ENCODE peak calls at places on chromosomes 11 and 22, in eight cellular contexts. G is SK-N-SH, A is GM12878, B is stomach, E is prostate gland, D is GM23338, U is breast epithelium, M is HCT116. W is an unnamed sample. For H3K27me3, the result is how much of the 10 kb centered on the place peaks cover.

GRCh38 chr11:69682221-69682620 is 7.1 kb upstream of the LTO1 start:
- DNase-seq in G (no peak), A (no peak), B (no peak), E (no peak), D (no peak), U (no peak), M (no peak), W (no peak)

GRCh38 chr11:86687083-86687799 is 14.8 kb upstream of the ME3 start:
- DNase-seq in G (no peak), A (no peak), B (no peak), E (no peak), D (no peak), U (no peak), M (no peak), W (no peak)

GRCh38 chr11:107576497-107577086 is 11.1 kb upstream of the ALKBH8 start:
- DNase-seq in G (peak), A (no peak), B (peak), E (no peak), D (peak), U (no peak), M (no peak), W (no peak)

GRCh38 chr11:70489276-70489675 is 90.9 kb downstream of the CTTN start:
- DNase-seq in G (no peak), A (no peak), B (no peak), E (no peak), D (no peak), U (no peak), M (no peak), W (no peak)

GRCh38 chr11:80365315-80365714 is 924.5 kb upstream of the TENM4 start:
- DNase-seq in G (no peak), A (no peak), B (no peak), E (no peak), D (no peak), U (no peak), M (no peak), W (no peak)

GRCh38 chr22:43917523-43917922 is 6.1 kb upstream of the PNPLA3 start:
- DNase-seq in G (no peak), A (no peak), B (no peak), E (no peak), D (no peak), U (no peak), M (no peak), W (no peak)

GRCh38 chr11:34926101-34926830 is 9.8 kb downstream of the PDHX start:
- DNase-seq in G (peak), A (no peak), B (no peak), E (no peak), D (peak), U (no peak), M (peak), W (no peak)

GRCh38 chr11:111540921-111541208 is 345 bp downstream of the LAYN start:
- DNase-seq in G (no peak), A (no peak), B (no peak), E (no peak), D (no peak), U (no peak), M (no peak), W (no peak)

GRCh38 chr22:31915499-31916065 is 28.8 kb upstream of the YWHAH start:
- DNase-seq in G (no peak), A (no peak), B (no peak), E (no peak), D (no peak), U (no peak), M (no peak), W (no peak)

GRCh38 chr22:47610281-47610680 is 847.8 kb downstream of the TBC1D22A start:
- DNase-seq in G (no peak), A (no peak), B (no peak), E (no peak), D (no peak), U (no peak), M (no peak), W (no peak)

GRCh38 chr11:3126207-3126865 is 38.8 kb downstream of the OSBPL5 start:
- DNase-seq in G (no peak), A (no peak), B (no peak), E (peak), D (no peak), U (peak), M (peak), W (no peak)

GRCh38 chr11:2919837-2920236 is 9.4 kb downstream of the PHLDA2 start:
- DNase-seq in G (no peak), A (no peak), B (no peak), E (no peak), D (no peak), U (no peak), M (no peak), W (no peak)

GRCh38 chr22:39574779-39575551 is 4.4 kb downstream of the CACNA1I start:
- DNase-seq in G (no peak), A (no peak), B (no peak), E (no peak), D (no peak), U (no peak), M (peak), W (no peak)

GRCh38 chr11:2898366-2899079 is 12.9 kb upstream of the CDKN1C start:
- DNase-seq in G (no peak), A (no peak), B (peak), E (no peak), D (no peak), U (no peak), M (no peak), W (no peak)

GRCh38 chr11:74695705-74696280 is 35.4 kb downstream of the CHRDL2 start:
- DNase-seq in G (no peak), A (no peak), B (no peak), E (no peak), D (peak), U (peak), M (no peak), W (no peak)

GRCh38 chr22:32444068-32444467 is 20.2 kb downstream of the BPIFC start:
- DNase-seq in G (peak), A (no peak), B (no peak), E (peak), D (peak), U (no peak), M (peak), W (no peak)

GRCh38 chr22:26416670-26417270 is 12.3 kb upstream of the ASPHD2 start:
- DNase-seq in G (no peak), A (no peak), B (no peak), E (peak), D (peak), U (peak), M (no peak), W (no peak)

GRCh38 chr11:118142809-118143208 is 9.8 kb downstream of the SCN4B start:
- DNase-seq in G (no peak), A (no peak), B (no peak), E (no peak), D (no peak), U (no peak), M (no peak), W (no peak)

GRCh38 chr11:121145826-121146225 is 44.8 kb downstream of the TECTA start:
- DNase-seq in G (no peak), A (no peak), B (no peak), E (no peak), D (no peak), U (no peak), M (no peak), W (peak)

GRCh38 chr11:10302744-10303557 is 1.9 kb upstream of the ADM start:
- DNase-seq in G (peak), A (no peak), B (peak), E (peak), D (peak), U (peak), M (no peak), W (no peak)

GRCh38 chr11:35781342-35782171 is 119.0 kb downstream of the TRIM44 start:
- DNase-seq in G (no peak), A (no peak), B (no peak), E (no peak), D (no peak), U (no peak), M (no peak), W (no peak)

GRCh38 chr22:23705358-23705757 is 14.5 kb downstream of the RGL4 start:
- DNase-seq in G (no peak), A (no peak), B (no peak), E (no peak), D (no peak), U (no peak), M (no peak), W (no peak)

GRCh38 chr11:78725200-78725599 is 150.5 kb upstream of the NARS2 start:
- DNase-seq in G (peak), A (no peak), B (no peak), E (no peak), D (no peak), U (no peak), M (no peak), W (no peak)

GRCh38 chr11:92867913-92868619 is 101.4 kb upstream of the MTNR1B start:
- DNase-seq in G (no peak), A (no peak), B (no peak), E (peak), D (no peak), U (no peak), M (no peak), W (no peak)

GRCh38 chr11:102448869-102449224 is 3.7 kb downstream of the TMEM123 start:
- DNase-seq in G (no peak), A (no peak), B (no peak), E (no peak), D (no peak), U (no peak), M (no peak), W (no peak)

GRCh38 chr11:93905384-93905783 is 55.0 kb upstream of the VSTM5 start:
- DNase-seq in G (no peak), A (no peak), B (no peak), E (no peak), D (no peak), U (no peak), M (no peak), W (no peak)

GRCh38 chr11:28903716-28904115 is 795.5 kb downstream of the METTL15 start:
- DNase-seq in G (no peak), A (no peak), B (no peak), E (no peak), D (no peak), U (no peak), M (no peak), W (no peak)

GRCh38 chr11:6489338-6489737 is 7.7 kb upstream of the DNHD1 start:
- DNase-seq in G (no peak), A (no peak), B (no peak), E (no peak), D (no peak), U (no peak), M (no peak), W (no peak)

GRCh38 chr11:76577199-76577920 is 93.2 kb downstream of the LRRC32 start:
- DNase-seq in G (peak), A (no peak), B (no peak), E (no peak), D (no peak), U (no peak), M (no peak), W (no peak)

GRCh38 chr11:118241191-118242098 is 10.7 kb downstream of the MPZL3 start:
- DNase-seq in G (no peak), A (no peak), B (peak), E (peak), D (no peak), U (peak), M (peak), W (no peak)

GRCh38 chr11:1874406-1875092 is 17.1 kb downstream of the PRR33 start:
- DNase-seq in G (peak), A (no peak), B (no peak), E (no peak), D (no peak), U (no peak), M (no peak), W (no peak)

GRCh38 chr11:3853935-3854659 is 1.4 kb upstream of the STIM1 start:
- DNase-seq in G (no peak), A (peak), B (peak), E (peak), D (no peak), U (peak), M (no peak), W (no peak)

DNA sequence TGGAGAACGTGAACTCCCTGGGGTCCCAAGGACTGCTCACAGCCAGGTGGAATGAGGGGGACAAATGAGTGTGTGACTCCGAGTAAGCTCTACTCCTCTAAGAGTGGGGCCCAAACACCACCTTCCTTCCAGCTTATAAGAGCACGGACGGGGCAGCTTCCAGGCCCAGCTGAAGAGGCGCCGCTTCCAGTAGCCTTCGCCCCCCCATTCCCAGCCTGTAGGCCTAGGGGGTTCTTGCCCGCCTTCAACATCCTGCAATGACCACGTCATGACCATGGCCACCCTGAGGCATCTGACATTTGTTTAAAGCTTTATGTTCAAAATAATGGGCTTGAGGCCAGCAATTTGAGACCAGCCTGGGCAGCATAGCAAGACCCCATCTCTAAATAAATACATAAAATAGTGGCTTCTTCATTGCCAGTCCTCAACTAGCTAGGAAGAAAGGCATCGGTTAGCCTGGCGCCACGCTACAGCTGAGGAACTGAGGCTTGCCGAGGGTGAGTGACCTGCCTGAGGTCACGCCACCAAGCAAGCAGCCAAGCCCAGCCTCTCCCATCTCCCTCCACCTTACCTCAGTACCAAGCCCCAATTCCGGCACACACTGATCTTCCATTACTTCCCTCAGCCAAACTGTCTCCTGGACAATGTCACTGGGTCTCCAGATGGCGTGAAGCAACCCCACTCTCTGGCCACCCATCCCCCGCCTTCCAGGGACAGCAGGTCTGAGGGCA is 7.8 kb upstream of the TNFRSF13C start:
- DNase-seq in G (no peak), A (no peak), B (no peak), E (no peak), D (no peak), U (no peak), M (no peak), W (no peak)
- TF ChIP-seq POLR2AphosphoS5 in G (no peak), A (no peak), B (no peak), E (no peak), D (no peak), U (no peak), M (no peak), W (no peak)

GRCh38 chr22:48900626-48901025 is 927.0 kb downstream of the BRD1 start:
- DNase-seq in G (no peak), A (no peak), B (no peak), E (no peak), D (no peak), U (no peak), M (no peak), W (no peak)
- H3K27me3 ChIP-seq in G (under half), A (under half), B (under half), E (under half), D (under half), U (under half), M (under half), W (under half)

GRCh38 chr22:20567993-20568417 is 60.6 kb downstream of the MED15 start:
- DNase-seq in G (no peak), A (no peak), B (no peak), E (no peak), D (peak), U (no peak), M (peak), W (no peak)
- TF ChIP-seq CTCF in G (peak), A (peak), B (no peak), E (no peak), D (peak), U (no peak), M (peak), W (no peak)

DNA sequence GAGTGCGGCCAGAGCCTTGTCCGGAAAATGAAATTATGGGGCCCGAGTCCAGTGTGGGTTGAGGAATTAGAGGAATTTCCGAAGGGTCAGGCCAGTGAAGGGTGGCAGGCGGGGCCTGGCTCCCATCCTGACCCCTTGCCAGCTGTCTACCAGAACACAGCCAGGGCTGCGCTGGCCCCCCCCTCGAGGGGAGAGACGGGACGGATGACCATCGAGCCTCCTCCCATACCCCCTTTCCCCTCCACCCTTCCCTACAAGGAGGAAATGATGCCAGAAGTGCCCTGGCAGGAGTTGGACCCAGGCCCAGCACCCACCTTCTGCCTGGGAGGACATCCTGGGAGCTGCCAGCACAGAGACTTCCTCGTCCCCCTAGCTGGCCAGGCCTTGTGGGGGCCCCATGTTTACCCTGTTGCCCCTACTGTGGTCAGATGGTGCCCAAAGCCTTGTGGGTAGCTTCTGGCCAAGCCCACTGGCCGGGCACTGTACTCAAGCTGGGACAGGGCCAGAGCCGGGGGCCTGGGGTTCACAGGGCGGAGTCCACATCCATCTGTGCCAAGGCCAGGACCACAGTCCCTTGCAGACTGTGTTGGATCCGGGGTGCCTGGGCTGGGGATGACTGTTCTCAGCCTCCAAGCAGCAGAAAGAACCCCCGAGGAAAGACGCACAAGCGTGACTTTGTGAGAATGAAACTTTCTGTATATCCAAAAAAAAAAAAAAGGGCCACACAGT is 20.8 kb downstream of the ARVCF start:
- DNase-seq in G (no peak), A (no peak), B (no peak), E (no peak), D (no peak), U (peak), M (no peak), W (no peak)
- TF ChIP-seq POLR2AphosphoS5 in G (no peak), A (no peak), B (no peak), E (no peak), D (no peak), U (no peak), M (no peak), W (no peak)

GRCh38 chr11:45060707-45061106 is 85.7 kb upstream of the PRDM11 start:
- DNase-seq in G (no peak), A (no peak), B (no peak), E (no peak), D (no peak), U (no peak), M (no peak), W (no peak)
- H3K27me3 ChIP-seq in G (under half), A (under half), B (under half), E (under half), D (under half), U (under half), M (under half), W (under half)

GRCh38 chr22:40898850-40899357 is 37.0 kb upstream of the DNAJB7 start:
- DNase-seq in G (peak), A (peak), B (no peak), E (no peak), D (peak), U (no peak), M (peak), W (no peak)
- TF ChIP-seq CTCF in G (peak), A (peak), B (no peak), E (no peak), D (peak), U (peak), M (peak), W (peak)

GRCh38 chr22:42676059-42676607 is 26.9 kb upstream of the CYB5R3 start:
- DNase-seq in G (no peak), A (no peak), B (no peak), E (no peak), D (no peak), U (no peak), M (no peak), W (no peak)

GRCh38 chr22:42664976-42665831 is 16.0 kb upstream of the CYB5R3 start:
- DNase-seq in G (no peak), A (peak), B (no peak), E (peak), D (no peak), U (peak), M (no peak), W (no peak)

GRCh38 chr22:42673898-42674390 is 24.8 kb upstream of the CYB5R3 start:
- DNase-seq in G (no peak), A (no peak), B (no peak), E (no peak), D (peak), U (no peak), M (no peak), W (no peak)

GRCh38 chr22:42670921-42671709 is 21.9 kb upstream of the CYB5R3 start:
- DNase-seq in G (no peak), A (no peak), B (no peak), E (no peak), D (no peak), U (no peak), M (no peak), W (no peak)
- TF ChIP-seq POLR2AphosphoS5 in G (no peak), A (no peak), B (no peak), E (peak), D (no peak), U (no peak), M (no peak), W (peak)

DNA sequence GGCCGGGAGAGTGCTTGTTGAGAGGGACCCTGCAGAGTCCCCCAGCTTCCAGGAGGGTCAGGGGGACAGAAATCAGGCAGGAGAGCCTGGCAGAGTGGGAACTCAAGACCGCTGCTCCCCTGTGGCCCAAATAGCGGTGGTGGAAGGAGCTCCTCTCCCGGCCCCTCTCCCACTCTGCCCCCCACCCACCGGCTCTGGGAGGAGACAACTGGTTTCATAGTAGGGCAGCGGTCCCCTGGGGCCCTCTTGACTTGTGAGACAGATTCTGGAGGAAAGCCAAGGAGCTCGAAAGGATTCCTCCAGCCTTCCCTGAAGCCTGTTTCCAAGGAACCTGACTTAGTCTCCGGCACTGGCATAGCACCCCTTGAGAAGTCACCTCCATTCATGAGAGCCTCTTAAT is 10.1 kb downstream of the PKNOX2 start:
- DNase-seq in G (no peak), A (no peak), B (no peak), E (no peak), D (no peak), U (no peak), M (no peak), W (no peak)
- H3K27me3 ChIP-seq in G (under half), A (under half), B (under half), E (under half), D (under half), U (under half), M (under half), W (under half)

W was measured in vagina.